ENCODE peak calls at places on chromosomes 12 and 14, in seven cellular contexts. One of them, this sample, is unnamed.

GRCh38 chr12:92424338-92424737 is 278.5 kb upstream of the PLEKHG7 start:
- DNase-seq in AG09319: no peak
- DNase-seq in GM23338: peak
- DNase-seq in choroid plexus epithelial cell: peak
- DNase-seq in thoracic aorta: no peak
- DNase-seq in cardiac fibroblast: peak
- DNase-seq in tibial artery: no peak
- DNase-seq in this sample: no peak

GRCh38 chr14:64391113-64391725 is 3.1 kb downstream of the MTHFD1 start:
- DNase-seq in AG09319: no peak
- DNase-seq in GM23338: peak
- DNase-seq in choroid plexus epithelial cell: no peak
- DNase-seq in thoracic aorta: no peak
- DNase-seq in cardiac fibroblast: no peak
- DNase-seq in tibial artery: no peak
- DNase-seq in this sample: no peak

GRCh38 chr14:69963966-69964365 is 84.8 kb downstream of the SMOC1 start:
- DNase-seq in AG09319: no peak
- DNase-seq in GM23338: no peak
- DNase-seq in choroid plexus epithelial cell: no peak
- DNase-seq in thoracic aorta: no peak
- DNase-seq in cardiac fibroblast: no peak
- DNase-seq in tibial artery: no peak
- DNase-seq in this sample: no peak

GRCh38 chr12:128783129-128783574 is 40.6 kb downstream of the SLC15A4 start:
- DNase-seq in AG09319: no peak
- DNase-seq in GM23338: no peak
- DNase-seq in choroid plexus epithelial cell: peak
- DNase-seq in thoracic aorta: no peak
- DNase-seq in cardiac fibroblast: peak
- DNase-seq in tibial artery: no peak
- DNase-seq in this sample: peak

GRCh38 chr14:55191101-55191880 is at the start of gene DLGAP5:
- DNase-seq in AG09319: peak
- DNase-seq in GM23338: peak
- DNase-seq in choroid plexus epithelial cell: peak
- DNase-seq in thoracic aorta: peak
- DNase-seq in cardiac fibroblast: peak
- DNase-seq in tibial artery: peak
- DNase-seq in this sample: peak

GRCh38 chr12:122333142-122334087 is 67.1 kb upstream of the VPS33A start:
- DNase-seq in AG09319: no peak
- DNase-seq in GM23338: no peak
- DNase-seq in choroid plexus epithelial cell: peak
- DNase-seq in thoracic aorta: no peak
- DNase-seq in cardiac fibroblast: peak
- DNase-seq in tibial artery: no peak
- DNase-seq in this sample: no peak

GRCh38 chr14:36518586-36519430 is 1.2 kb downstream of the NKX2-1 start:
- DNase-seq in AG09319: no peak
- DNase-seq in GM23338: peak
- DNase-seq in choroid plexus epithelial cell: no peak
- DNase-seq in thoracic aorta: no peak
- DNase-seq in cardiac fibroblast: no peak
- DNase-seq in tibial artery: no peak
- DNase-seq in this sample: no peak

GRCh38 chr14:55938249-55938791 is 179.9 kb upstream of the PELI2 start:
- DNase-seq in AG09319: peak
- DNase-seq in GM23338: no peak
- DNase-seq in choroid plexus epithelial cell: no peak
- DNase-seq in thoracic aorta: no peak
- DNase-seq in cardiac fibroblast: peak
- DNase-seq in tibial artery: no peak
- DNase-seq in this sample: no peak

GRCh38 chr12:55659486-55660385 is 23.0 kb downstream of the OR10P1 start:
- DNase-seq in AG09319: no peak
- DNase-seq in GM23338: peak
- DNase-seq in choroid plexus epithelial cell: peak
- DNase-seq in thoracic aorta: no peak
- DNase-seq in cardiac fibroblast: peak
- DNase-seq in tibial artery: no peak
- DNase-seq in this sample: no peak
- TF ChIP-seq CTCF in AG09319: peak
- TF ChIP-seq CTCF in GM23338: peak
- TF ChIP-seq CTCF in choroid plexus epithelial cell: peak
- TF ChIP-seq CTCF in thoracic aorta: peak
- TF ChIP-seq CTCF in cardiac fibroblast: peak
- TF ChIP-seq CTCF in tibial artery: peak
- TF ChIP-seq CTCF in this sample: peak

DNA sequence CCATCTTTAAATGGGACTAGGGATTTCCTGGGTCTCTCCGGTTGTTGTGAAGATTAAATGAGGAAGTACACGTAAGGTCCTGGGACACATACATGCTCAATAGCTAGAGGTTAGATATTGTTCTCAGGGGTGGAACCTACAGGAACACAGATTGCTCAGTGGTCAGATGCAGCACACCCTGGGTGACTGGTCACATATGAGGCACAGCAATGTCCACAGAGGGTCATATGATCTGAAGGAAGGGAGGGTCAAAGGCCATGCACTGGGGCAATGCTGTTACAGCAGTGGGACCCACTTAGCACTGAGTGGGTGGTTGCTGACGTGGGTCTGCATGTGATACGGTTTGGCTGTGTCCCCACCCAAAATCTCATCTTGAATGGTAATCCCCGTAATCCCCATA is 11.5 kb upstream of the SLC8B1 start:
- DNase-seq in AG09319: no peak
- DNase-seq in GM23338: no peak
- DNase-seq in choroid plexus epithelial cell: no peak
- DNase-seq in thoracic aorta: no peak
- DNase-seq in cardiac fibroblast: no peak
- DNase-seq in tibial artery: no peak
- DNase-seq in this sample: peak
- TF ChIP-seq CTCF in AG09319: no peak
- TF ChIP-seq CTCF in GM23338: no peak
- TF ChIP-seq CTCF in choroid plexus epithelial cell: no peak
- TF ChIP-seq CTCF in thoracic aorta: no peak
- TF ChIP-seq CTCF in cardiac fibroblast: no peak
- TF ChIP-seq CTCF in tibial artery: no peak
- TF ChIP-seq CTCF in this sample: no peak

GRCh38 chr12:66269757-66270383 is 32.4 kb upstream of the HELB start:
- DNase-seq in AG09319: peak
- DNase-seq in GM23338: peak
- DNase-seq in choroid plexus epithelial cell: peak
- DNase-seq in thoracic aorta: no peak
- DNase-seq in cardiac fibroblast: peak
- DNase-seq in tibial artery: no peak
- DNase-seq in this sample: no peak
- TF ChIP-seq CTCF in AG09319: peak
- TF ChIP-seq CTCF in GM23338: peak
- TF ChIP-seq CTCF in choroid plexus epithelial cell: peak
- TF ChIP-seq CTCF in thoracic aorta: peak
- TF ChIP-seq CTCF in cardiac fibroblast: peak
- TF ChIP-seq CTCF in tibial artery: peak
- TF ChIP-seq CTCF in this sample: peak

DNA sequence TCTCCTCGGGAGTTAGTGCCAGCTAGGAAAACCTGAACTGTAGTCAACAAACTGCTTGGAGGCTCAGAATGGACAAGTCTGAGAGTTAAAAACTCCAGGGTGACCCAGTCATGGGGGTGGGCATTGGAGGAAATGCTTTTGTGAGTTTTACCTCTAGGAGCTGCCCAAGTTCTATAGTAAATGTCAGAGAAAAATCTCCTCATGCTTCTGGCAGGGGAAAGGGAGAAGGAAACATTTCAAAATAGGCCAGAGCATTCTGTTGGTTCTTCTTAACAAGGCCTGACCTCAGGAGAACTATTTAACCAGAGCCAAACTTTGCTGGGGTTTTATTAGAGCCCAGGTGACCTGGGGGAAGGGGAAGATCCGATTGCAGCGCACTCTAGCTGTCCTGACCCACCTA is 12.3 kb downstream of the NINJ2 start:
- DNase-seq in AG09319: no peak
- DNase-seq in GM23338: no peak
- DNase-seq in choroid plexus epithelial cell: peak
- DNase-seq in thoracic aorta: no peak
- DNase-seq in cardiac fibroblast: peak
- DNase-seq in tibial artery: peak
- DNase-seq in this sample: no peak
- TF ChIP-seq CTCF in AG09319: no peak
- TF ChIP-seq CTCF in GM23338: no peak
- TF ChIP-seq CTCF in choroid plexus epithelial cell: peak
- TF ChIP-seq CTCF in thoracic aorta: no peak
- TF ChIP-seq CTCF in cardiac fibroblast: no peak
- TF ChIP-seq CTCF in tibial artery: no peak
- TF ChIP-seq CTCF in this sample: no peak

DNA sequence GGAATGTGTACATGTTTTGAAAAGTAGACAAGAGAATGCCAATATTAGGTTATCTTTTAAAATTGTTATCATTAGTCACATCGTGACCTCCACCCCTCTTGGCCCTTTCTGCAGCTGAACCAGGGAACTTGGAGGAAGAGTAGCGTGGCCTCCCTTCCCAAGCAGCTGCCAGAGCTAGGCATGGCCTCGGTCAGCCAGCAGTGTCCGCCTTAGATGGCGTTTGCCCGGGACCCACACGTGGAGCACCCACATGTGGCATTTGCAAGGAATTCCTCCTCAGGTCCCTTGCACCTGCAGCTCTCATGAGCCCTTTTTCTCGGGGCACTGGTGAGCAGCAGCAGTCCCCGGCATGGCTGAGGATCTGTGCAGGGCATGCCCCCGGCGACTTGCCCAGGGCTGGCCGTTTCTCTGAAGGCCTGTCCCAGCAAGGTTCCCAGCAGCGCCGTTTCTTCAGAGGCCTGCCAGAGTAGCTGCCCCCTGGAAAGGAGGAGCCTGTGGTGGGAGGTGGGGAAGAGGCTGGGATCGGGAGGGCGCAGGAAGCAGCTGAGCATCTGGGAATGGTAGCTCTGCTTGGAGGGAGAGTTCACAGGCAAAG is 10.8 kb downstream of the JDP2 start:
- DNase-seq in AG09319: no peak
- DNase-seq in GM23338: no peak
- DNase-seq in choroid plexus epithelial cell: no peak
- DNase-seq in thoracic aorta: no peak
- DNase-seq in cardiac fibroblast: no peak
- DNase-seq in tibial artery: no peak
- DNase-seq in this sample: no peak
- TF ChIP-seq CTCF in AG09319: no peak
- TF ChIP-seq CTCF in GM23338: no peak
- TF ChIP-seq CTCF in choroid plexus epithelial cell: no peak
- TF ChIP-seq CTCF in thoracic aorta: no peak
- TF ChIP-seq CTCF in cardiac fibroblast: no peak
- TF ChIP-seq CTCF in tibial artery: no peak
- TF ChIP-seq CTCF in this sample: no peak

GRCh38 chr12:53254816-53255545 is 13.1 kb upstream of the ESPL1 start:
- DNase-seq in AG09319: no peak
- DNase-seq in GM23338: no peak
- DNase-seq in choroid plexus epithelial cell: no peak
- DNase-seq in thoracic aorta: no peak
- DNase-seq in cardiac fibroblast: no peak
- DNase-seq in tibial artery: no peak
- DNase-seq in this sample: no peak

GRCh38 chr12:53253298-53253697 is 14.8 kb upstream of the ESPL1 start:
- DNase-seq in AG09319: no peak
- DNase-seq in GM23338: no peak
- DNase-seq in choroid plexus epithelial cell: no peak
- DNase-seq in thoracic aorta: no peak
- DNase-seq in cardiac fibroblast: no peak
- DNase-seq in tibial artery: no peak
- DNase-seq in this sample: no peak

GRCh38 chr12:53251477-53252348 is 16.4 kb upstream of the ESPL1 start:
- DNase-seq in AG09319: peak
- DNase-seq in GM23338: peak
- DNase-seq in choroid plexus epithelial cell: peak
- DNase-seq in thoracic aorta: peak
- DNase-seq in cardiac fibroblast: peak
- DNase-seq in tibial artery: peak
- DNase-seq in this sample: peak

GRCh38 chr12:53255993-53256392 is 12.1 kb upstream of the ESPL1 start:
- DNase-seq in AG09319: no peak
- DNase-seq in GM23338: no peak
- DNase-seq in choroid plexus epithelial cell: no peak
- DNase-seq in thoracic aorta: no peak
- DNase-seq in cardiac fibroblast: no peak
- DNase-seq in tibial artery: no peak
- DNase-seq in this sample: no peak

GRCh38 chr12:53252349-53252916 is 15.7 kb upstream of the ESPL1 start:
- DNase-seq in AG09319: no peak
- DNase-seq in GM23338: no peak
- DNase-seq in choroid plexus epithelial cell: peak
- DNase-seq in thoracic aorta: no peak
- DNase-seq in cardiac fibroblast: no peak
- DNase-seq in tibial artery: peak
- DNase-seq in this sample: no peak
- TF ChIP-seq CTCF in AG09319: no peak
- TF ChIP-seq CTCF in GM23338: no peak
- TF ChIP-seq CTCF in choroid plexus epithelial cell: no peak
- TF ChIP-seq CTCF in thoracic aorta: no peak
- TF ChIP-seq CTCF in cardiac fibroblast: no peak
- TF ChIP-seq CTCF in tibial artery: no peak
- TF ChIP-seq CTCF in this sample: no peak

This sample was measured in CD14-positive monocyte.